ENCODE peak calls at places on chromosomes 16 and 17, in seven cellular contexts. R, Q, J, F, P, O and K are unnamed samples.

GRCh38 chr17:59149841-59150511 is 5.0 kb downstream of the SKA2 start:
- DNase-seq in F (no peak), P (no peak), O (no peak), J (no peak), R (no peak), Q (peak), K (no peak)

GRCh38 chr17:79671387-79671752 is 59.4 kb upstream of the ENPP7 start:
- DNase-seq in P (no peak), J (no peak), O (no peak), Q (no peak), R (no peak), F (no peak), K (no peak)

GRCh38 chr17:42667088-42667951 is 8.2 kb downstream of the TUBG2 start:
- DNase-seq in Q (peak), F (no peak), R (peak), J (peak), O (peak), P (peak), K (no peak)

GRCh38 chr16:86232496-86232895 is 277.8 kb upstream of the FOXF1 start:
- DNase-seq in Q (no peak), J (no peak), O (no peak), R (no peak), F (no peak), P (no peak), K (no peak)

GRCh38 chr16:57480754-57481230 is 5.5 kb downstream of the DOK4 start:
- DNase-seq in O (no peak), J (no peak), P (no peak), F (no peak), Q (no peak), R (no peak), K (no peak)

GRCh38 chr16:24309222-24309905 is 53.2 kb downstream of the CACNG3 start:
- DNase-seq in F (peak), R (no peak), J (peak), Q (peak), O (peak), P (peak), K (no peak)

GRCh38 chr16:65763640-65764305 is 602.7 kb upstream of the CDH5 start:
- DNase-seq in Q (no peak), O (no peak), J (no peak), P (no peak), R (no peak), F (no peak), K (no peak)

GRCh38 chr16:30805056-30805369 is 18.0 kb upstream of the ZNF629 start:
- DNase-seq in P (no peak), Q (peak), F (no peak), O (no peak), J (no peak), R (no peak), K (no peak)

GRCh38 chr16:51719376-51719775 is 568.3 kb upstream of the SALL1 start:
- DNase-seq in F (no peak), Q (no peak), O (no peak), J (no peak), R (no peak), P (no peak), K (no peak)

GRCh38 chr17:44308865-44309264 is 464 bp downstream of the RUNDC3A start:
- DNase-seq in P (no peak), R (no peak), J (no peak), F (no peak), Q (no peak), O (no peak), K (no peak)

GRCh38 chr17:79626156-79626890 is 15.5 kb upstream of the RBFOX3 start:
- DNase-seq in R (no peak), J (no peak), P (no peak), Q (no peak), O (no peak), F (no peak), K (no peak)

GRCh38 chr16:69179255-69180010 is 7.5 kb upstream of the SNTB2 start:
- DNase-seq in J (peak), F (no peak), O (peak), P (peak), Q (peak), R (peak), K (no peak)

GRCh38 chr16:76653390-76654026 is 376.3 kb downstream of the CNTNAP4 start:
- DNase-seq in P (peak), R (peak), Q (peak), O (peak), F (no peak), J (peak), K (peak)

GRCh38 chr16:50025544-50025931 is 513 bp downstream of the CNEP1R1 start:
- DNase-seq in Q (peak), J (no peak), R (peak), P (peak), O (no peak), F (peak), K (no peak)

GRCh38 chr16:13953501-13953900 is 33.5 kb downstream of the ERCC4 start:
- DNase-seq in Q (no peak), F (no peak), O (peak), J (no peak), R (no peak), P (no peak), K (no peak)

GRCh38 chr16:80174416-80174815 is 366.4 kb upstream of the DYNLRB2 start:
- DNase-seq in J (no peak), F (no peak), P (peak), Q (peak), R (peak), O (no peak), K (no peak)

GRCh38 chr17:79044462-79044861 is 20.5 kb downstream of the C1QTNF1 start:
- DNase-seq in F (no peak), J (no peak), R (no peak), O (no peak), P (no peak), Q (no peak), K (no peak)

GRCh38 chr16:87178177-87178863 is 138.9 kb downstream of the C16orf95 start:
- DNase-seq in P (no peak), Q (no peak), R (peak), J (no peak), O (peak), F (no peak), K (no peak)

GRCh38 chr17:72501404-72502110 is 380.7 kb downstream of the SOX9 start:
- DNase-seq in R (no peak), P (peak), Q (no peak), O (no peak), J (no peak), F (no peak), K (no peak)

GRCh38 chr17:81542431-81543338 is 9.5 kb downstream of the FAAP100 start:
- DNase-seq in O (no peak), J (no peak), Q (no peak), F (no peak), R (no peak), P (no peak), K (no peak)

GRCh38 chr17:55154101-55154500 is 110.7 kb upstream of the HLF start:
- DNase-seq in R (no peak), P (no peak), Q (no peak), J (no peak), O (no peak), F (no peak), K (no peak)

GRCh38 chr16:50114357-50115129 is 38.6 kb upstream of the TENT4B start:
- DNase-seq in J (peak), F (no peak), Q (peak), R (no peak), O (no peak), P (peak), K (no peak)

GRCh38 chr17:21209511-21210175 is 4.3 kb downstream of the TMEM11 start:
- DNase-seq in J (no peak), F (no peak), R (no peak), Q (no peak), O (no peak), P (peak), K (peak)

GRCh38 chr17:6667516-6667915 is 16.0 kb downstream of the C17orf100 start:
- DNase-seq in O (no peak), F (no peak), R (no peak), Q (no peak), P (no peak), J (no peak), K (no peak)

GRCh38 chr17:78144146-78144719 is 2.0 kb upstream of the C17orf99 start:
- DNase-seq in O (peak), F (no peak), P (peak), R (peak), J (peak), Q (no peak), K (no peak)

GRCh38 chr16:70704586-70704985 is 18.7 kb upstream of the MTSS2 start:
- DNase-seq in J (no peak), F (no peak), P (peak), R (no peak), O (no peak), Q (no peak), K (no peak)

GRCh38 chr17:13437966-13438779 is 163.6 kb downstream of the HS3ST3A1 start:
- DNase-seq in P (peak), Q (no peak), O (no peak), F (no peak), R (peak), J (no peak), K (no peak)

GRCh38 chr17:50642071-50642721 is 7.5 kb downstream of the ABCC3 start:
- DNase-seq in P (no peak), R (no peak), J (no peak), O (no peak), F (no peak), Q (no peak), K (no peak)

GRCh38 chr17:44159519-44160210 is 10.8 kb upstream of the ASB16 start:
- DNase-seq in F (peak), Q (no peak), J (no peak), R (peak), P (no peak), O (no peak), K (no peak)

GRCh38 chr17:9343513-9343912 is 232.1 kb downstream of the STX8 start:
- DNase-seq in O (no peak), F (no peak), R (peak), Q (no peak), P (no peak), J (no peak), K (no peak)

GRCh38 chr16:12420661-12421209 is 383.0 kb downstream of the CPPED1 start:
- DNase-seq in O (no peak), P (no peak), Q (peak), F (no peak), J (peak), R (no peak), K (no peak)

GRCh38 chr17:83119987-83120864 is 40.8 kb downstream of the METRNL start:
- DNase-seq in R (no peak), Q (no peak), J (no peak), O (no peak), F (peak), P (no peak), K (no peak)

GRCh38 chr16:87971933-87972332 is 20.7 kb downstream of the BANP start:
- DNase-seq in O (no peak), P (peak), F (no peak), R (no peak), Q (no peak), J (no peak), K (no peak)

GRCh38 chr17:31413871-31414589 is 22.6 kb downstream of the RAB11FIP4 start:
- DNase-seq in J (no peak), Q (peak), O (no peak), F (no peak), R (peak), P (peak), K (no peak)

GRCh38 chr17:77127735-77128361 is 12.9 kb upstream of the SEC14L1 start:
- DNase-seq in Q (no peak), R (no peak), O (no peak), P (no peak), J (no peak), F (peak), K (no peak)

GRCh38 chr16:59849716-59850115 is 1115.6 kb upstream of the GOT2 start:
- DNase-seq in J (no peak), F (no peak), R (no peak), O (no peak), P (no peak), Q (no peak), K (no peak)

GRCh38 chr17:66833201-66833600 is 1.7 kb upstream of the CACNG5 start:
- DNase-seq in P (no peak), J (no peak), Q (no peak), O (no peak), R (no peak), F (no peak), K (no peak)